ENCODE peak calls at places on chromosomes 13 and 19, in five cellular contexts. V is colonic mucosa, M is prostate gland, O is tibial nerve, X is heart right ventricle. B is an unnamed sample. For H3K36me3 and H3K9me3, the result is how much of the 10 kb centered on the place peaks cover.

GRCh38 chr13:104809483-104809882 is 1726.0 kb downstream of the EFNB2 start:
- DNase-seq in V (no peak), M (no peak), O (no peak), X (no peak), B (no peak)

GRCh38 chr13:27794921-27795717 is 2.8 kb downstream of the GSX1 start:
- DNase-seq in V (no peak), M (no peak), O (no peak), X (no peak), B (no peak)

GRCh38 chr19:2491130-2491801 is 15.3 kb downstream of the GADD45B start:
- DNase-seq in V (peak), M (peak), O (no peak), X (no peak), B (peak)

GRCh38 chr13:113947321-113948033 is 26.4 kb downstream of the C13orf46 start:
- DNase-seq in V (peak), M (peak), O (peak), X (peak), B (peak)

GRCh38 chr13:70703755-70704154 is 595.5 kb upstream of the KLHL1 start:
- DNase-seq in V (no peak), M (no peak), O (no peak), X (no peak), B (peak)

GRCh38 chr13:46796515-46797467 is at the start of gene ESD:
- DNase-seq in V (peak), M (peak), O (peak), X (peak), B (peak)

GRCh38 chr13:49711218-49711863 is 20.1 kb upstream of the EBPL start:
- DNase-seq in V (no peak), M (no peak), O (no peak), X (no peak), B (no peak)

GRCh38 chr13:101811440-101811839 is 359.0 kb downstream of the ITGBL1 start:
- DNase-seq in V (no peak), M (no peak), O (no peak), X (no peak), B (no peak)

GRCh38 chr19:50817941-50818858 is 5.4 kb downstream of the KLK1 start:
- DNase-seq in V (peak), M (peak), O (no peak), X (peak), B (peak)

GRCh38 chr19:52592301-52592700 is 22.2 kb downstream of the ZNF701 start:
- DNase-seq in V (no peak), M (no peak), O (no peak), X (no peak), B (no peak)

GRCh38 chr19:13063461-13064091 is 39.1 kb downstream of the LYL1 start:
- DNase-seq in V (no peak), M (no peak), O (no peak), X (peak), B (no peak)

GRCh38 chr13:80483157-80483556 is 142.2 kb upstream of the SPRY2 start:
- DNase-seq in V (no peak), M (no peak), O (no peak), X (no peak), B (no peak)

GRCh38 chr13:99281811-99282263 is 23.7 kb upstream of the GPR18 start:
- DNase-seq in V (peak), M (no peak), O (peak), X (peak), B (peak)

GRCh38 chr13:26425439-26426358 is 131.8 kb upstream of the WASF3 start:
- DNase-seq in V (no peak), M (no peak), O (no peak), X (peak), B (no peak)

GRCh38 chr19:41872384-41872774 is 4.7 kb upstream of the CD79A start:
- DNase-seq in V (no peak), M (no peak), O (no peak), X (no peak), B (no peak)

GRCh38 chr19:41869374-41869955 is 7.6 kb upstream of the CD79A start:
- DNase-seq in V (no peak), M (no peak), O (no peak), X (no peak), B (no peak)

GRCh38 chr19:41872775-41873647 is 4.1 kb upstream of the CD79A start:
- DNase-seq in V (peak), M (peak), O (no peak), X (peak), B (peak)

GRCh38 chr19:41870401-41870873 is 6.6 kb upstream of the CD79A start:
- DNase-seq in V (no peak), M (no peak), O (no peak), X (no peak), B (peak)

GRCh38 chr19:41871573-41872383 is 5.3 kb upstream of the CD79A start:
- DNase-seq in V (no peak), M (no peak), O (no peak), X (peak), B (no peak)
- H3K4me3 ChIP-seq in V (no peak), M (no peak), O (no peak), X (no peak), B (no peak)

GRCh38 chr19:11365557-11366117 is 8.8 kb upstream of the SWSAP1 start:
- DNase-seq in V (no peak), M (no peak), O (no peak), X (no peak), B (no peak)
- H3K36me3 ChIP-seq in V (under half), M (under half), O (half or more), X (half or more), B (under half)

GRCh38 chr19:38009650-38010229 is 102.7 kb downstream of the SIPA1L3 start:
- DNase-seq in V (no peak), M (no peak), O (no peak), X (no peak), B (no peak)
- H3K9me3 ChIP-seq in V (under half), M (under half), O (under half), X (under half), B (under half)

GRCh38 chr19:42068361-42068755 is 1.6 kb downstream of the GRIK5 start:
- DNase-seq in V (no peak), M (no peak), O (no peak), X (no peak), B (no peak)
- H3K4me3 ChIP-seq in V (peak), M (no peak), O (peak), X (no peak), B (no peak)

DNA sequence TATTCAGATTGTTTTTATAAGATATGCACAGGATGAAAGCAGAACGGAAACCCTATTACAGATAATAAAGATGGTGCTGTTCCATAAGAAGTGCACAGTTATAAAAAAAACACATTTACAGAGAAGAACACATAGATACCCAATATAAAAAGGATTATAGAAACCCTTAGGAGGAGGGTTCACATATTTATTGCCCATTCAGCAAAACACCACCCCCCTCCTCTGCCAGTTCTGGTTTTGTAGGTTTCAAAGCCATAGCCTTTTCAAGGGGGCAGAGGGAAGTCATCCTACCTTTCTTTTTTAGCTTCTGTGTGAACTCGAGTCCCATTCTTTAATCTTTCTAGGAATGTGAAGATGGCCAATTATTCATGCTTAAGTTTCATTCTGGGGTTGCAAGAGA is 511.2 kb downstream of the GPC5 start:
- DNase-seq in V (no peak), M (no peak), O (no peak), X (no peak), B (no peak)
- H3K36me3 ChIP-seq in V (under half), M (under half), O (under half), X (under half), B (under half)

GRCh38 chr19:58228584-58229254 is at the start of gene ZNF544:
- DNase-seq in V (peak), M (peak), O (no peak), X (peak), B (peak)
- H3K9me3 ChIP-seq in V (under half), M (under half), O (under half), X (under half), B (under half)

DNA sequence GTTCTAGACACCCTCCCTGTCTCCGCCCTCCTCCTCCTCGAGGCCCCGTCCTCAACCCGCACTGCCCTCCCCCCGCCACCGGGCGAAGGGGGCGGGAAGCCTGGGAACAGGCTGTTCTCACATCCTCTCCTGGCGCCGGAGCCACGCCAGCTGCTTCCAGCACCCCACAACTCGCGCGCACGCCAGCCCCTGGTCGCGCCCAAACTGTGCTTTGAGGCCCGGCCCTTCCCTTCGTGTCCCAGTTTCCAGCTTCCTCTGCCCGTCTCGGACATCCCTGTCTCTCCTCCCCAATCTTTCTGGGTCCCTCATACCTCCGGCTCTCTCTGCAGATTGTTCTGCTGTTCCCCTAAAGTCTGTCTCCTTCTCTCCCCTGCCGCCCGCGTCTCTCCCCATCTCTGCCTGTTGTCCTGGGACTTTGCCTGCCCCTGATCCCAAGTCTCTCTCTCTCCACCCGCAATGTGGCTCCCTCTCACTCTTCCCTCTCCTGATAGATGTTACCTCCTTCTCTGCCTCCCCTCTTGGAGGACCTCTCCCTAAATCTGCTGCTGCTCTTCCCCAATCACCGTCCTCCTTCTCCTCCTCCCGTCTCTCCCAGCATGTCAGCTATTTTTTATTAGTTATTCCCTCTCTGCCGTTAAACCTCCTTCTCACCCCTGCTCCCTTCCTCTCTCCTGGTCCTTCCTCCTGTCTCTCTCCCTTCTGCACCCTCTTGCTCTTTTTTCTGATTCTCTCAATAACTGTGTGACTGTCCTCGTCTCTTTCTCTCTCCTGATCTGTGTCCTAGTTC is 14.2 kb downstream of the DPF1 start:
- DNase-seq in V (peak), M (peak), O (peak), X (peak), B (peak)
- H3K4me3 ChIP-seq in V (no peak), M (peak), O (peak), X (no peak), B (no peak)

B was measured in MG63.